ENCODE peak calls at places on chromosomes 13 and 19, in five cellular contexts. Y is adrenal gland, D is suprapubic skin, R is breast epithelium, G is ovary. E is an unnamed sample.

GRCh38 chr13:100880166-100880565 is 205.6 kb upstream of the TMTC4 start:
- DNase-seq in Y (no peak), D (no peak), R (no peak), G (no peak), E (no peak)

GRCh38 chr13:36848228-36848982 is 29.4 kb downstream of the RFXAP start:
- DNase-seq in Y (no peak), D (no peak), R (no peak), G (no peak), E (no peak)

GRCh38 chr19:10760268-10760944 is 42.5 kb downstream of the DNM2 start:
- DNase-seq in Y (no peak), D (no peak), R (no peak), G (no peak), E (no peak)

GRCh38 chr13:53123536-53123935 is 94.9 kb downstream of the OLFM4 start:
- DNase-seq in Y (no peak), D (no peak), R (no peak), G (no peak), E (no peak)

GRCh38 chr19:40754611-40755247 is 3.7 kb downstream of the SNRPA start:
- DNase-seq in Y (no peak), D (no peak), R (no peak), G (no peak), E (no peak)

GRCh38 chr13:48411281-48412099 is 1.4 kb downstream of the LPAR6 start:
- DNase-seq in Y (no peak), D (no peak), R (no peak), G (no peak), E (no peak)

GRCh38 chr19:41330946-41331678 is 21.1 kb downstream of the CCDC97 start:
- DNase-seq in Y (no peak), D (no peak), R (no peak), G (no peak), E (no peak)

GRCh38 chr19:20912973-20913372 is 10.1 kb upstream of the ZNF85 start:
- DNase-seq in Y (no peak), D (no peak), R (no peak), G (no peak), E (no peak)

GRCh38 chr13:28983661-28984060 is 163.5 kb downstream of the MTUS2 start:
- DNase-seq in Y (no peak), D (no peak), R (no peak), G (no peak), E (no peak)

GRCh38 chr19:15419413-15420025 is 731 bp upstream of the AKAP8L start:
- DNase-seq in Y (no peak), D (no peak), R (no peak), G (no peak), E (no peak)

GRCh38 chr19:52248256-52248655 is 21.1 kb upstream of the ZNF766 start:
- DNase-seq in Y (no peak), D (no peak), R (no peak), G (peak; percentile 49), E (no peak)

GRCh38 chr19:35265126-35265995 is 3.4 kb upstream of the USF2 start:
- DNase-seq in Y (peak; percentile 59), D (peak; percentile 57), R (no peak), G (peak; percentile 33), E (peak; percentile 88)

GRCh38 chr13:44197791-44198770 is 175.5 kb upstream of the SERP2 start:
- DNase-seq in Y (no peak), D (no peak), R (no peak), G (no peak), E (no peak)

GRCh38 chr19:38204096-38204495 is 19.9 kb downstream of the DPF1 start:
- DNase-seq in Y (no peak), D (no peak), R (no peak), G (no peak), E (no peak)

GRCh38 chr19:46431824-46432223 is 3.1 kb upstream of the PNMA8C start:
- DNase-seq in Y (no peak), D (no peak), R (no peak), G (no peak), E (no peak)

GRCh38 chr19:13169769-13170168 is 19.6 kb downstream of the IER2 start:
- DNase-seq in Y (peak; percentile 57), D (no peak), R (peak; percentile 78), G (no peak), E (no peak)

GRCh38 chr19:54188224-54188871 is 1.0 kb downstream of the MBOAT7 start:
- DNase-seq in Y (peak; percentile 71), D (no peak), R (no peak), G (peak; percentile 49), E (no peak)

GRCh38 chr19:15466851-15467733 is 2.7 kb upstream of the RASAL3 start:
- DNase-seq in Y (no peak), D (no peak), R (no peak), G (no peak), E (no peak)

GRCh38 chr13:29858667-29859066 is 8.2 kb upstream of the UBL3 start:
- DNase-seq in Y (no peak), D (no peak), R (no peak), G (no peak), E (no peak)

GRCh38 chr13:113860051-113860471 is 3.8 kb downstream of the GAS6 start:
- DNase-seq in Y (peak; percentile 11), D (peak; percentile 53), R (peak; percentile 15), G (peak; percentile 5), E (no peak)

GRCh38 chr13:100584901-100585300 is 3.7 kb downstream of the GGACT start:
- DNase-seq in Y (no peak), D (no peak), R (no peak), G (no peak), E (no peak)

GRCh38 chr19:6276447-6276846 is 3.3 kb downstream of the MLLT1 start:
- DNase-seq in Y (no peak), D (peak; percentile 91), R (peak; percentile 47), G (no peak), E (peak; percentile 80)

GRCh38 chr13:114162533-114162922 is 16.5 kb upstream of the CFAP97D2 start:
- DNase-seq in Y (no peak), D (no peak), R (no peak), G (no peak), E (no peak)

GRCh38 chr13:24230428-24231072 is 70.0 kb downstream of the SPATA13 start:
- DNase-seq in Y (no peak), D (no peak), R (no peak), G (no peak), E (no peak)

GRCh38 chr13:35711909-35712308 is 235.4 kb upstream of the MAB21L1 start:
- DNase-seq in Y (no peak), D (no peak), R (no peak), G (no peak), E (no peak)

GRCh38 chr13:20882206-20882605 is 20.3 kb downstream of the XPO4 start:
- DNase-seq in Y (no peak), D (no peak), R (no peak), G (no peak), E (no peak)

GRCh38 chr19:17289489-17289888 is 7.8 kb downstream of the ANKLE1 start:
- DNase-seq in Y (peak; percentile 78), D (no peak), R (no peak), G (peak; percentile 67), E (no peak)

GRCh38 chr13:113050856-113051431 is 54.6 kb upstream of the F7 start:
- DNase-seq in Y (no peak), D (peak; percentile 48), R (no peak), G (no peak), E (no peak)

GRCh38 chr13:99614465-99614885 is 113.2 kb downstream of the TM9SF2 start:
- DNase-seq in Y (no peak), D (no peak), R (peak; percentile 47), G (no peak), E (no peak)

GRCh38 chr13:102845289-102845629 is 573 bp upstream of the ERCC5 start:
- DNase-seq in Y (no peak), D (no peak), R (no peak), G (no peak), E (no peak)

GRCh38 chr13:102848956-102849355 is 3.1 kb downstream of the ERCC5 start:
- DNase-seq in Y (no peak), D (no peak), R (no peak), G (no peak), E (no peak)

GRCh38 chr13:102846261-102847015 is 606 bp downstream of the ERCC5 start:
- DNase-seq in Y (peak; percentile 31), D (peak; percentile 72), R (no peak), G (peak; percentile 37), E (peak; percentile 27)

GRCh38 chr13:102847272-102848234 is 1.7 kb downstream of the ERCC5 start:
- DNase-seq in Y (no peak), D (no peak), R (no peak), G (no peak), E (no peak)

GRCh38 chr13:102845630-102846260 is at the start of gene ERCC5:
- DNase-seq in Y (peak; percentile 95), D (peak; percentile 96), R (peak; percentile 89), G (peak; percentile 95), E (peak; percentile 94)
- TF ChIP-seq POLR2A in Y (peak; percentile 89), D (peak; percentile 71), R (peak; percentile 61), G (peak; percentile 83), E (peak; percentile 13)

GRCh38 chr19:3969435-3970312 is 1.2 kb downstream of the DAPK3 start:
- DNase-seq in Y (no peak), D (peak; percentile 60), R (peak; percentile 76), G (peak; percentile 42), E (peak; percentile 31)

GRCh38 chr19:3963458-3964255 is 7.2 kb downstream of the DAPK3 start:
- DNase-seq in Y (no peak), D (peak; percentile 61), R (no peak), G (peak; percentile 24), E (no peak)

GRCh38 chr19:3964256-3965194 is 6.4 kb downstream of the DAPK3 start:
- DNase-seq in Y (peak; percentile 17), D (peak; percentile 60), R (no peak), G (peak; percentile 28), E (no peak)

GRCh38 chr19:3968556-3969434 is 2.1 kb downstream of the DAPK3 start:
- DNase-seq in Y (no peak), D (peak; percentile 91), R (peak; percentile 97), G (peak; percentile 85), E (peak; percentile 89)

GRCh38 chr19:3966051-3967017 is 4.6 kb downstream of the DAPK3 start:
- DNase-seq in Y (no peak), D (peak; percentile 59), R (no peak), G (peak; percentile 31), E (no peak)
- TF ChIP-seq POLR2A in Y (no peak), D (no peak), R (no peak), G (no peak), E (no peak)

GRCh38 chr19:32219881-32220552 is 125.4 kb upstream of the ZNF507 start:
- DNase-seq in Y (no peak), D (no peak), R (no peak), G (no peak), E (peak; percentile 87)
- TF ChIP-seq POLR2A in Y (no peak), D (no peak), R (no peak), G (no peak), E (no peak)

DNA sequence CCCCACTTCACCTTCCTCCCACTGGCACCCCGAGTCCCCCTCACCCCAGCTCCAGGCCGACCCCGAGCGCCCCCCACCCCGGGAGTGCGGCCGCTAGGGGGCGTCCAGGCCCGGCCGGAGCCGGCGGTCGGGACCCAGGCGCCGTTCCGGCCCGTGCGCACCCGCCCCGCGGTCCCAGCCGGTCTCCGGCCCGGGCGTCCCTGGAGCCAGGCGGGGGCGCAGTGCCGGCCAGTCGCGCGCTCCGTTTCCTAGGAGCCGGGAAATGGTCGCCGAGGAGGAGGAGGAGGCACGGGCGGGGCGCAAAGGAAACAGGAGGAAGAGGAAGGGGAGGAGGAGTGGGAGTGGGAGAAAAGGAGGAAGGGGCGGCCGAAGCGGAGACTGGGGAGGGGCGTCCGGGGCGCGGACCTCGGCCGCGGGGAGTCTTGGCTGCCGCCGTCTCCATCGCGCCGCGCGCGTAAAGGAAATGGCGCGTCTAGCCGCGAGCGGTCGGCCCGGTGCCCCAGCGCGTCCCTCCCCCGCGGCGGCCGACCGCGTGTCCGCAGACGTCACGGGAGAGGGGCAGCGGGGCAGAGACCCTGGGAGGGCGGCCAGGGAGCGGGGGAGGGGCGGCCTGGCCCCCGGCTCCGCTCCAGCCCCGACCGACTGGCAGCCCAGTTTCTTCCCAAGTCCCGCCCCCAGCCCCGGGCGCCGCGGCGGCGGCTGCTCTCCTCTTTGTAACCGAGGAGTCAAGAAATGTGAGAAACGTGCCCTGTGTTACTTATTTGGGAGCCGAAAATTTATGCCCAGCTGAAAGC is 1.1 kb upstream of the KCTD15 start:
- DNase-seq in Y (peak; percentile 69), D (no peak), R (peak; percentile 56), G (peak; percentile 91), E (peak; percentile 63)
- TF ChIP-seq POLR2A in Y (no peak), D (peak; percentile 15), R (no peak), G (peak; percentile 66), E (no peak)